ENCODE peak calls at places on chromosomes 6 and 20, in six cellular contexts. R is trophoblast cell, T is neuronal stem cell, W is H1, P is mesenchymal stem cell, M is IMR-90. V is an unnamed sample.

GRCh38 chr6:69584913-69585729 is 211.7 kb downstream of the LMBRD1 start:
- DNase-seq in M (no peak), W (no peak), T (no peak), P (peak; percentile 94), R (no peak), V (no peak)

GRCh38 chr6:72553531-72554202 is 68.2 kb upstream of the KCNQ5 start:
- DNase-seq in T (no peak), M (peak; percentile 93), P (peak; percentile 90), R (peak; percentile 17), W (no peak), V (no peak)

GRCh38 chr20:47493954-47494293 is 7.8 kb upstream of the NCOA3 start:
- DNase-seq in M (no peak), P (no peak), T (no peak), W (no peak), R (peak; percentile 84), V (no peak)

GRCh38 chr20:20411382-20411781 is 43.5 kb downstream of the INSM1 start:
- DNase-seq in P (no peak), T (no peak), W (no peak), M (no peak), R (no peak), V (no peak)

GRCh38 chr6:155171747-155172191 is 92.0 kb upstream of the CLDN20 start:
- DNase-seq in R (no peak), M (peak; percentile 69), W (no peak), T (no peak), P (peak; percentile 30), V (no peak)

GRCh38 chr6:44667668-44668390 is 280.3 kb downstream of the CDC5L start:
- DNase-seq in R (peak; percentile 46), M (no peak), W (peak; percentile 75), T (no peak), P (no peak), V (peak; percentile 83)

GRCh38 chr6:91288741-91289140 is 701.9 kb upstream of the MAP3K7 start:
- DNase-seq in T (no peak), P (no peak), R (no peak), M (no peak), W (no peak), V (no peak)

GRCh38 chr6:93523365-93523764 is 104.0 kb upstream of the EPHA7 start:
- DNase-seq in R (no peak), P (no peak), T (no peak), M (no peak), W (no peak), V (no peak)

GRCh38 chr6:75124983-75125382 is 80.9 kb downstream of the COL12A1 start:
- DNase-seq in W (no peak), R (no peak), M (peak; percentile 49), T (no peak), P (peak; percentile 27), V (no peak)

GRCh38 chr6:159256128-159256527 is 86.9 kb downstream of the FNDC1 start:
- DNase-seq in M (no peak), P (no peak), R (no peak), T (no peak), W (no peak), V (no peak)

GRCh38 chr6:89610149-89610642 is 28.4 kb downstream of the LYRM2 start:
- DNase-seq in R (peak; percentile 72), W (peak; percentile 90), T (peak; percentile 33), P (peak; percentile 59), M (peak; percentile 12), V (peak; percentile 66)
- H2AFZ ChIP-seq in R (no peak overlapping the region), W (no peak overlapping the region), T (no peak overlapping the region), P (no peak overlapping the region), M (no peak overlapping the region), V (no peak overlapping the region)

GRCh38 chr6:39449022-39449421 is 126.5 kb upstream of the KCNK16 start:
- DNase-seq in W (no peak), M (no peak), R (no peak), P (no peak), T (no peak), V (no peak)
- H4K91ac ChIP-seq in W (no peak overlapping the region), M (no peak overlapping the region), R (no peak overlapping the region), P (no peak overlapping the region), T (no peak overlapping the region), V (no peak overlapping the region)

DNA sequence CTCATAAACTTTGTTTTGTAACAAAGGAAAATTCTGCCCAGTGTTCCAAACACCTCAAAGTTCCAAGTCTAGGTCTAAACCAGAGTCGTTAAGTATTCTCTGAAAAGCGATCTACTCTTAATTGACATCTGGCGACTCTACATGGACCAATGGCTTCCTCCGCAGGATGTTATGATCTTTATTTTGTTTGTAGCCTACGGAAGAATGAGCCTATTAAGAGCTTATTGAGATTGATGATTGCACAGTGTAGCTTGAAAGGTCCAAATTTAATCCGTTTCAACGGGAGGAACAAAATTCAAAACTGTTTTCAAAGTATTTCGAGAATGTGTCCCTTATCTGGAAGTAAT is 61.1 kb downstream of the FAM217A start:
- DNase-seq in P (peak; percentile 64), T (no peak), R (no peak), W (no peak), M (peak; percentile 34), V (no peak)
- H4K8ac ChIP-seq in P (no peak overlapping the region), T (no peak overlapping the region), R (peak overlapping the region; percentile 96), W (no peak overlapping the region), M (peak overlapping the region; percentile 60), V (no peak overlapping the region)

GRCh38 chr6:163260111-163260895 is 154.2 kb upstream of the QKI start:
- DNase-seq in P (peak; percentile 11), T (peak; percentile 24), W (peak; percentile 64), M (no peak), R (no peak), V (peak; percentile 89)
- H2AFZ ChIP-seq in P (peak overlapping the region; percentile 60), T (peak overlapping the region; percentile 90), W (no peak overlapping the region), M (no peak overlapping the region), R (peak overlapping the region; percentile 40), V (no peak overlapping the region)

GRCh38 chr6:22026160-22026678 is 270.6 kb downstream of the PRL start:
- DNase-seq in R (no peak), P (no peak), W (no peak), M (no peak), T (no peak), V (no peak)

GRCh38 chr6:22024004-22024403 is 272.8 kb downstream of the PRL start:
- DNase-seq in R (no peak), W (no peak), M (no peak), T (no peak), P (no peak), V (no peak)

GRCh38 chr6:22027226-22027725 is 269.6 kb downstream of the PRL start:
- DNase-seq in W (no peak), P (no peak), M (no peak), R (no peak), T (peak; percentile 20), V (no peak)

GRCh38 chr6:22025468-22026159 is 271.2 kb downstream of the PRL start:
- DNase-seq in R (peak; percentile 58), T (peak; percentile 66), P (peak; percentile 58), W (peak; percentile 59), M (peak; percentile 81), V (peak; percentile 68)

GRCh38 chr6:22024973-22025467 is 271.8 kb downstream of the PRL start:
- DNase-seq in P (peak; percentile 6), T (no peak), W (no peak), M (no peak), R (no peak), V (no peak)
- H4K91ac ChIP-seq in P (no peak overlapping the region), T (no peak overlapping the region), W (no peak overlapping the region), M (peak overlapping the region; percentile 65), R (peak overlapping the region; percentile 76), V (no peak overlapping the region)